ENCODE peak calls at places on chromosomes 13 and 19, in six cellular contexts. One of them, this sample, is unnamed.

GRCh38 chr19:54147676-54148075 is 10.1 kb downstream of the CNOT3 start:
- DNase-seq in Kasumi-1: no peak
- DNase-seq in CD8-positive, alpha-beta T cell: no peak
- DNase-seq in memory B cell: no peak
- DNase-seq in NCI-H82: no peak
- DNase-seq in astrocyte of the cerebellum: no peak
- DNase-seq in this sample: no peak

GRCh38 chr13:77966671-77967070 is 48.0 kb upstream of the EDNRB start:
- DNase-seq in astrocyte of the cerebellum: no peak
- DNase-seq in CD8-positive, alpha-beta T cell: no peak
- DNase-seq in Kasumi-1: no peak
- DNase-seq in NCI-H82: no peak
- DNase-seq in memory B cell: no peak
- DNase-seq in this sample: no peak

GRCh38 chr13:59522652-59523051 is 641.1 kb downstream of the DIAPH3 start:
- DNase-seq in NCI-H82: no peak
- DNase-seq in Kasumi-1: no peak
- DNase-seq in memory B cell: no peak
- DNase-seq in CD8-positive, alpha-beta T cell: no peak
- DNase-seq in astrocyte of the cerebellum: no peak
- DNase-seq in this sample: no peak

GRCh38 chr13:51632643-51633357 is 48.5 kb downstream of the WDFY2 start:
- DNase-seq in NCI-H82: no peak
- DNase-seq in Kasumi-1: no peak
- DNase-seq in memory B cell: no peak
- DNase-seq in CD8-positive, alpha-beta T cell: no peak
- DNase-seq in astrocyte of the cerebellum: no peak
- DNase-seq in this sample: no peak

GRCh38 chr13:96751089-96751488 is 243.2 kb downstream of the OXGR1 start:
- DNase-seq in memory B cell: no peak
- DNase-seq in astrocyte of the cerebellum: no peak
- DNase-seq in Kasumi-1: no peak
- DNase-seq in CD8-positive, alpha-beta T cell: no peak
- DNase-seq in NCI-H82: peak; percentile 98
- DNase-seq in this sample: no peak

GRCh38 chr13:110200276-110200675 is 106.7 kb downstream of the COL4A1 start:
- DNase-seq in Kasumi-1: no peak
- DNase-seq in memory B cell: no peak
- DNase-seq in CD8-positive, alpha-beta T cell: no peak
- DNase-seq in astrocyte of the cerebellum: no peak
- DNase-seq in NCI-H82: no peak
- DNase-seq in this sample: no peak

GRCh38 chr19:55080915-55081772 is 5.5 kb downstream of the EPS8L1 start:
- DNase-seq in memory B cell: peak; percentile 74
- DNase-seq in CD8-positive, alpha-beta T cell: peak; percentile 84
- DNase-seq in Kasumi-1: peak; percentile 79
- DNase-seq in NCI-H82: peak; percentile 91
- DNase-seq in astrocyte of the cerebellum: no peak
- DNase-seq in this sample: peak; percentile 98

GRCh38 chr19:10224337-10224736 is 6.8 kb downstream of the S1PR2 start:
- DNase-seq in astrocyte of the cerebellum: no peak
- DNase-seq in CD8-positive, alpha-beta T cell: no peak
- DNase-seq in NCI-H82: no peak
- DNase-seq in Kasumi-1: no peak
- DNase-seq in memory B cell: no peak
- DNase-seq in this sample: no peak

GRCh38 chr13:36814465-36814864 is 4.6 kb upstream of the RFXAP start:
- DNase-seq in CD8-positive, alpha-beta T cell: no peak
- DNase-seq in astrocyte of the cerebellum: no peak
- DNase-seq in Kasumi-1: peak; percentile 29
- DNase-seq in memory B cell: no peak
- DNase-seq in NCI-H82: peak; percentile 52
- DNase-seq in this sample: no peak

GRCh38 chr19:48630289-48631036 is 6.7 kb downstream of the DBP start:
- DNase-seq in memory B cell: no peak
- DNase-seq in Kasumi-1: peak; percentile 16
- DNase-seq in CD8-positive, alpha-beta T cell: no peak
- DNase-seq in astrocyte of the cerebellum: no peak
- DNase-seq in NCI-H82: no peak
- DNase-seq in this sample: no peak

GRCh38 chr13:29594310-29594709 is 1.2 kb downstream of the SLC7A1 start:
- DNase-seq in NCI-H82: peak; percentile 77
- DNase-seq in memory B cell: peak; percentile 19
- DNase-seq in Kasumi-1: peak; percentile 32
- DNase-seq in CD8-positive, alpha-beta T cell: no peak
- DNase-seq in astrocyte of the cerebellum: no peak
- DNase-seq in this sample: peak; percentile 70

GRCh38 chr19:34256835-34257558 is 2.6 kb downstream of the GARRE1 start:
- DNase-seq in memory B cell: no peak
- DNase-seq in NCI-H82: no peak
- DNase-seq in CD8-positive, alpha-beta T cell: no peak
- DNase-seq in Kasumi-1: no peak
- DNase-seq in astrocyte of the cerebellum: no peak
- DNase-seq in this sample: no peak

GRCh38 chr13:77891041-77891440 is 27.6 kb downstream of the EDNRB start:
- DNase-seq in NCI-H82: peak; percentile 11
- DNase-seq in memory B cell: no peak
- DNase-seq in CD8-positive, alpha-beta T cell: no peak
- DNase-seq in Kasumi-1: no peak
- DNase-seq in astrocyte of the cerebellum: no peak
- DNase-seq in this sample: no peak

GRCh38 chr13:51275101-51275500 is 52.9 kb downstream of the FAM124A start:
- DNase-seq in astrocyte of the cerebellum: no peak
- DNase-seq in CD8-positive, alpha-beta T cell: no peak
- DNase-seq in memory B cell: no peak
- DNase-seq in Kasumi-1: no peak
- DNase-seq in NCI-H82: no peak
- DNase-seq in this sample: no peak

GRCh38 chr19:41351339-41352245 is 2.1 kb downstream of the TGFB1 start:
- DNase-seq in astrocyte of the cerebellum: no peak
- DNase-seq in memory B cell: peak; percentile 82
- DNase-seq in CD8-positive, alpha-beta T cell: peak; percentile 76
- DNase-seq in NCI-H82: peak; percentile 67
- DNase-seq in Kasumi-1: peak; percentile 78
- DNase-seq in this sample: peak; percentile 91

GRCh38 chr13:45015300-45015699 is 26.0 kb downstream of the GPALPP1 start:
- DNase-seq in memory B cell: no peak
- DNase-seq in NCI-H82: no peak
- DNase-seq in Kasumi-1: no peak
- DNase-seq in CD8-positive, alpha-beta T cell: no peak
- DNase-seq in astrocyte of the cerebellum: no peak
- DNase-seq in this sample: no peak

GRCh38 chr13:102907016-102907756 is 61.4 kb downstream of the ERCC5 start:
- DNase-seq in NCI-H82: no peak
- DNase-seq in Kasumi-1: no peak
- DNase-seq in memory B cell: no peak
- DNase-seq in astrocyte of the cerebellum: no peak
- DNase-seq in CD8-positive, alpha-beta T cell: no peak
- DNase-seq in this sample: no peak

GRCh38 chr19:32181356-32181920 is 164.0 kb upstream of the ZNF507 start:
- DNase-seq in CD8-positive, alpha-beta T cell: no peak
- DNase-seq in NCI-H82: no peak
- DNase-seq in Kasumi-1: no peak
- DNase-seq in astrocyte of the cerebellum: no peak
- DNase-seq in memory B cell: no peak
- DNase-seq in this sample: no peak

GRCh38 chr13:78398743-78399410 is 204.5 kb downstream of the POU4F1 start:
- DNase-seq in memory B cell: no peak
- DNase-seq in NCI-H82: no peak
- DNase-seq in Kasumi-1: no peak
- DNase-seq in astrocyte of the cerebellum: no peak
- DNase-seq in CD8-positive, alpha-beta T cell: no peak
- DNase-seq in this sample: no peak

GRCh38 chr19:46537136-46538097 is 41.8 kb upstream of the PNMA8B start:
- DNase-seq in NCI-H82: peak; percentile 72
- DNase-seq in Kasumi-1: peak; percentile 55
- DNase-seq in memory B cell: peak; percentile 65
- DNase-seq in astrocyte of the cerebellum: peak; percentile 3
- DNase-seq in CD8-positive, alpha-beta T cell: peak; percentile 49
- DNase-seq in this sample: peak; percentile 65

GRCh38 chr19:54682306-54682705 is 19.5 kb downstream of the LILRB4 start:
- DNase-seq in memory B cell: no peak
- DNase-seq in NCI-H82: no peak
- DNase-seq in Kasumi-1: no peak
- DNase-seq in CD8-positive, alpha-beta T cell: no peak
- DNase-seq in astrocyte of the cerebellum: no peak
- DNase-seq in this sample: no peak

GRCh38 chr13:93289047-93289446 is 62.4 kb downstream of the GPC6 start:
- DNase-seq in CD8-positive, alpha-beta T cell: no peak
- DNase-seq in Kasumi-1: no peak
- DNase-seq in astrocyte of the cerebellum: no peak
- DNase-seq in memory B cell: no peak
- DNase-seq in NCI-H82: peak; percentile 32
- DNase-seq in this sample: no peak

GRCh38 chr13:96632536-96633320 is 361.5 kb downstream of the OXGR1 start:
- DNase-seq in NCI-H82: no peak
- DNase-seq in memory B cell: no peak
- DNase-seq in astrocyte of the cerebellum: peak; percentile 54
- DNase-seq in Kasumi-1: no peak
- DNase-seq in CD8-positive, alpha-beta T cell: no peak
- DNase-seq in this sample: no peak

GRCh38 chr13:20416223-20416622 is 109.4 kb downstream of the CRYL1 start:
- DNase-seq in astrocyte of the cerebellum: no peak
- DNase-seq in memory B cell: no peak
- DNase-seq in Kasumi-1: no peak
- DNase-seq in CD8-positive, alpha-beta T cell: no peak
- DNase-seq in NCI-H82: no peak
- DNase-seq in this sample: no peak

This sample was measured in activated CD8-positive, alpha-beta memory T cell treated with anti-CD3 and anti-CD28 coated beads, Interleukin-2, amount 10 ng/mL, durations not matched to agents 7 days and 5 days.